ENCODE peak calls at places on chromosomes 7 and 10, in six cellular contexts. One of them, this sample, is unnamed.
A peak's percentile ranks its signal among the peaks of the same experiment; 100 is the strongest.

GRCh38 chr10:8544500-8544899 is 490.0 kb downstream of the GATA3 start:
- DNase-seq in spleen: no peak
- DNase-seq in iPS DF 6.9: no peak
- DNase-seq in right cardiac atrium: no peak
- DNase-seq in H7: no peak
- DNase-seq in OCI-LY7: no peak
- DNase-seq in this sample: no peak

GRCh38 chr7:40598915-40599314 is 464.1 kb downstream of the SUGCT start:
- DNase-seq in right cardiac atrium: no peak
- DNase-seq in spleen: no peak
- DNase-seq in H7: no peak
- DNase-seq in iPS DF 6.9: no peak
- DNase-seq in OCI-LY7: no peak
- DNase-seq in this sample: no peak

GRCh38 chr10:485776-486572 is 203.5 kb downstream of the DIP2C start:
- DNase-seq in iPS DF 6.9: no peak
- DNase-seq in right cardiac atrium: peak; percentile 64
- DNase-seq in H7: no peak
- DNase-seq in OCI-LY7: no peak
- DNase-seq in spleen: peak; percentile 40
- DNase-seq in this sample: no peak

GRCh38 chr10:33341638-33342037 is 7.2 kb upstream of the NRP1 start:
- DNase-seq in iPS DF 6.9: no peak
- DNase-seq in spleen: no peak
- DNase-seq in OCI-LY7: no peak
- DNase-seq in H7: no peak
- DNase-seq in right cardiac atrium: no peak
- DNase-seq in this sample: no peak

GRCh38 chr7:15515201-15515777 is 46.5 kb downstream of the AGMO start:
- DNase-seq in spleen: no peak
- DNase-seq in OCI-LY7: no peak
- DNase-seq in iPS DF 6.9: no peak
- DNase-seq in right cardiac atrium: no peak
- DNase-seq in H7: no peak
- DNase-seq in this sample: no peak

GRCh38 chr7:143003393-143004051 is 23.4 kb downstream of the OR9A2 start:
- DNase-seq in right cardiac atrium: no peak
- DNase-seq in spleen: no peak
- DNase-seq in H7: peak; percentile 27
- DNase-seq in OCI-LY7: peak; percentile 59
- DNase-seq in iPS DF 6.9: peak; percentile 13
- DNase-seq in this sample: peak; percentile 53

GRCh38 chr10:23558361-23558799 is 119.5 kb downstream of the OTUD1 start:
- DNase-seq in spleen: no peak
- DNase-seq in OCI-LY7: no peak
- DNase-seq in iPS DF 6.9: no peak
- DNase-seq in H7: no peak
- DNase-seq in right cardiac atrium: no peak
- DNase-seq in this sample: no peak

GRCh38 chr10:63716174-63716573 is 195.0 kb downstream of the REEP3 start:
- DNase-seq in OCI-LY7: no peak
- DNase-seq in spleen: no peak
- DNase-seq in iPS DF 6.9: no peak
- DNase-seq in H7: no peak
- DNase-seq in right cardiac atrium: no peak
- DNase-seq in this sample: no peak

GRCh38 chr10:8242295-8242872 is 187.9 kb downstream of the GATA3 start:
- DNase-seq in spleen: no peak
- DNase-seq in OCI-LY7: no peak
- DNase-seq in iPS DF 6.9: no peak
- DNase-seq in H7: no peak
- DNase-seq in right cardiac atrium: no peak
- DNase-seq in this sample: no peak

GRCh38 chr7:476736-477360 is 42.8 kb downstream of the PDGFA start:
- DNase-seq in H7: peak; percentile 57
- DNase-seq in spleen: peak; percentile 54
- DNase-seq in OCI-LY7: no peak
- DNase-seq in iPS DF 6.9: no peak
- DNase-seq in right cardiac atrium: peak; percentile 28
- DNase-seq in this sample: peak; percentile 14

GRCh38 chr7:411677-412312 is 107.9 kb downstream of the PDGFA start:
- DNase-seq in spleen: peak; percentile 63
- DNase-seq in H7: peak; percentile 46
- DNase-seq in iPS DF 6.9: no peak
- DNase-seq in OCI-LY7: no peak
- DNase-seq in right cardiac atrium: no peak
- DNase-seq in this sample: no peak

GRCh38 chr7:121397346-121397745 is 1.2 kb upstream of the FAM3C start:
- DNase-seq in iPS DF 6.9: no peak
- DNase-seq in H7: no peak
- DNase-seq in right cardiac atrium: no peak
- DNase-seq in spleen: no peak
- DNase-seq in OCI-LY7: no peak
- DNase-seq in this sample: no peak

GRCh38 chr10:133308431-133309110 is at the start of the genes TUBGCP2 and ZNF511:
- DNase-seq in spleen: peak; percentile 97
- DNase-seq in H7: peak; percentile 97
- DNase-seq in OCI-LY7: peak; percentile 91
- DNase-seq in right cardiac atrium: peak; percentile 95
- DNase-seq in iPS DF 6.9: peak; percentile 39
- DNase-seq in this sample: peak; percentile 95

GRCh38 chr7:159263430-159263829 is 118.8 kb upstream of the VIPR2 start:
- DNase-seq in iPS DF 6.9: no peak
- DNase-seq in H7: no peak
- DNase-seq in right cardiac atrium: no peak
- DNase-seq in spleen: no peak
- DNase-seq in OCI-LY7: no peak
- DNase-seq in this sample: no peak

GRCh38 chr10:83764681-83765080 is 374.6 kb upstream of the GHITM start:
- DNase-seq in iPS DF 6.9: no peak
- DNase-seq in H7: no peak
- DNase-seq in OCI-LY7: no peak
- DNase-seq in right cardiac atrium: no peak
- DNase-seq in spleen: no peak
- DNase-seq in this sample: no peak

GRCh38 chr10:69739561-69739960 is 62.1 kb upstream of the COL13A1 start:
- DNase-seq in iPS DF 6.9: no peak
- DNase-seq in OCI-LY7: no peak
- DNase-seq in right cardiac atrium: no peak
- DNase-seq in H7: no peak
- DNase-seq in spleen: no peak
- DNase-seq in this sample: no peak

GRCh38 chr10:111093741-111094380 is 17.0 kb downstream of the ADRA2A start:
- DNase-seq in spleen: no peak
- DNase-seq in OCI-LY7: no peak
- DNase-seq in H7: no peak
- DNase-seq in iPS DF 6.9: no peak
- DNase-seq in right cardiac atrium: no peak
- DNase-seq in this sample: no peak

GRCh38 chr10:30683496-30683895 is 53.9 kb upstream of the LYZL2 start:
- DNase-seq in right cardiac atrium: no peak
- DNase-seq in iPS DF 6.9: no peak
- DNase-seq in H7: no peak
- DNase-seq in OCI-LY7: no peak
- DNase-seq in spleen: no peak
- DNase-seq in this sample: no peak

GRCh38 chr7:112173214-112173905 is 32.8 kb downstream of the DOCK4 start:
- DNase-seq in iPS DF 6.9: no peak
- DNase-seq in OCI-LY7: no peak
- DNase-seq in spleen: no peak
- DNase-seq in H7: no peak
- DNase-seq in right cardiac atrium: no peak
- DNase-seq in this sample: no peak

GRCh38 chr10:114391599-114391998 is 12.7 kb downstream of the AFAP1L2 start:
- DNase-seq in OCI-LY7: no peak
- DNase-seq in spleen: no peak
- DNase-seq in H7: no peak
- DNase-seq in right cardiac atrium: no peak
- DNase-seq in iPS DF 6.9: no peak
- DNase-seq in this sample: no peak

GRCh38 chr7:11625669-11626068 is 206.3 kb downstream of the THSD7A start:
- DNase-seq in iPS DF 6.9: no peak
- DNase-seq in H7: peak; percentile 9
- DNase-seq in spleen: no peak
- DNase-seq in OCI-LY7: no peak
- DNase-seq in right cardiac atrium: peak; percentile 54
- DNase-seq in this sample: no peak

GRCh38 chr7:116138202-116138801 is 72.0 kb upstream of the TES start:
- DNase-seq in spleen: no peak
- DNase-seq in right cardiac atrium: no peak
- DNase-seq in H7: peak; percentile 13
- DNase-seq in OCI-LY7: peak; percentile 45
- DNase-seq in iPS DF 6.9: no peak
- DNase-seq in this sample: peak; percentile 44

GRCh38 chr7:74203157-74203556 is 6.6 kb upstream of the LAT2 start:
- DNase-seq in right cardiac atrium: peak; percentile 48
- DNase-seq in iPS DF 6.9: no peak
- DNase-seq in spleen: peak; percentile 44
- DNase-seq in H7: peak; percentile 59
- DNase-seq in OCI-LY7: no peak
- DNase-seq in this sample: peak; percentile 60

GRCh38 chr7:74207586-74207985 is 2.2 kb upstream of the LAT2 start:
- DNase-seq in spleen: peak; percentile 74
- DNase-seq in right cardiac atrium: peak; percentile 41
- DNase-seq in iPS DF 6.9: no peak
- DNase-seq in OCI-LY7: no peak
- DNase-seq in H7: peak; percentile 17
- DNase-seq in this sample: no peak

GRCh38 chr7:74203956-74204615 is 5.7 kb upstream of the LAT2 start:
- DNase-seq in iPS DF 6.9: no peak
- DNase-seq in right cardiac atrium: no peak
- DNase-seq in OCI-LY7: no peak
- DNase-seq in spleen: no peak
- DNase-seq in H7: no peak
- DNase-seq in this sample: no peak

GRCh38 chr7:74206589-74207120 is 3.2 kb upstream of the LAT2 start:
- DNase-seq in right cardiac atrium: peak; percentile 95
- DNase-seq in spleen: peak; percentile 96
- DNase-seq in iPS DF 6.9: peak; percentile 76
- DNase-seq in H7: peak; percentile 89
- DNase-seq in OCI-LY7: peak; percentile 80
- DNase-seq in this sample: peak; percentile 82
- H3K4me3 ChIP-seq in right cardiac atrium: no peak overlapping the region
- H3K4me3 ChIP-seq in spleen: peak overlapping the region; percentile 15
- H3K4me3 ChIP-seq in iPS DF 6.9: no peak overlapping the region
- H3K4me3 ChIP-seq in H7: no peak overlapping the region
- H3K4me3 ChIP-seq in OCI-LY7: no peak overlapping the region
- H3K4me3 ChIP-seq in this sample: no peak overlapping the region

GRCh38 chr7:107998150-107998549 is 4.8 kb downstream of the LAMB1 start:
- DNase-seq in right cardiac atrium: no peak
- DNase-seq in spleen: no peak
- DNase-seq in iPS DF 6.9: no peak
- DNase-seq in H7: no peak
- DNase-seq in OCI-LY7: no peak
- DNase-seq in this sample: no peak

GRCh38 chr7:107994366-107994765 is 8.6 kb downstream of the LAMB1 start:
- DNase-seq in iPS DF 6.9: no peak
- DNase-seq in spleen: no peak
- DNase-seq in right cardiac atrium: no peak
- DNase-seq in H7: no peak
- DNase-seq in OCI-LY7: no peak
- DNase-seq in this sample: no peak

GRCh38 chr7:107995184-107996071 is 7.5 kb downstream of the LAMB1 start:
- DNase-seq in iPS DF 6.9: peak; percentile 60
- DNase-seq in H7: peak; percentile 52
- DNase-seq in OCI-LY7: no peak
- DNase-seq in right cardiac atrium: peak; percentile 37
- DNase-seq in spleen: no peak
- DNase-seq in this sample: peak; percentile 82

GRCh38 chr7:107993879-107994278 is 9.1 kb downstream of the LAMB1 start:
- DNase-seq in iPS DF 6.9: no peak
- DNase-seq in spleen: no peak
- DNase-seq in OCI-LY7: no peak
- DNase-seq in right cardiac atrium: peak; percentile 63
- DNase-seq in H7: no peak
- DNase-seq in this sample: no peak

DNA sequence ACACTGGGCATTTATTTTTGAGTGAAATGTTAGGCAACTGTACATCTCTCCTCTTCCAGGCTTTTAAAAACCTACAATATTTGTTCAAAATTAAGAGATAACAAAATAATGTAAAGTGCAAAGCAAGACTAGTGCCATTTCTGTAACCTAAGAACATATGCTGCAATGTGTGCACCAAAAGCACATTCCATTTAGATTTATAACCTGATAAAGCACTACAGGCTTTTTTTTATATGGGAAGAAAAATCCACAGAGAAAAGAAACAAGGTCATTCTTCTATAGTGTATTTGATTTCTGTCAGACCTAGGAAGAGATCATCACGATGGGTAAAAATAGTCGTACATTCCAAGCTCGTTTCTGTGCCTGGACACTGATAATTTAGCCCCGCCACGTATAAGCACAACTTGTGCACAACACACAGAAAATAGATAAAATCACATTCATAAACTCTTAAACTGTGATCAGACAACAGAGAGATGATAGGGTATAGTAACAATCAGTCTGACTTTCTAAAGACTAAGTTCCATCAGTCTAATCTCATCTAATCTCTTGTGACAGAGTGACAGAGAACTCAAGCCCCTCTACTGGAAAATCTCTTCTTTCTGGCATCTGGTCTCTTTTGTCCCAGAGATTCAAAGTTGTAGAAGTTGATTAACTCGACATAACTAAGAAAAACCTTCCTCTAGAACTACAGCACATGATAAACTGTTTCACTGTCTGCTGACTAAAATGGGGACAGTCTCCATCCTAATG is 6.7 kb downstream of the LAMB1 start:
- DNase-seq in H7: no peak
- DNase-seq in OCI-LY7: no peak
- DNase-seq in spleen: no peak
- DNase-seq in right cardiac atrium: no peak
- DNase-seq in iPS DF 6.9: no peak
- DNase-seq in this sample: no peak
- H3K4me3 ChIP-seq in H7: no peak overlapping the region
- H3K4me3 ChIP-seq in OCI-LY7: no peak overlapping the region
- H3K4me3 ChIP-seq in spleen: no peak overlapping the region
- H3K4me3 ChIP-seq in right cardiac atrium: no peak overlapping the region
- H3K4me3 ChIP-seq in iPS DF 6.9: no peak overlapping the region
- H3K4me3 ChIP-seq in this sample: no peak overlapping the region

GRCh38 chr10:4061441-4061951 is 276.5 kb upstream of the KLF6 start:
- DNase-seq in H7: no peak
- DNase-seq in iPS DF 6.9: no peak
- DNase-seq in spleen: no peak
- DNase-seq in OCI-LY7: no peak
- DNase-seq in right cardiac atrium: peak; percentile 93
- DNase-seq in this sample: no peak
- H3K4me3 ChIP-seq in H7: no peak overlapping the region
- H3K4me3 ChIP-seq in iPS DF 6.9: no peak overlapping the region
- H3K4me3 ChIP-seq in spleen: no peak overlapping the region
- H3K4me3 ChIP-seq in OCI-LY7: no peak overlapping the region
- H3K4me3 ChIP-seq in right cardiac atrium: no peak overlapping the region
- H3K4me3 ChIP-seq in this sample: no peak overlapping the region

DNA sequence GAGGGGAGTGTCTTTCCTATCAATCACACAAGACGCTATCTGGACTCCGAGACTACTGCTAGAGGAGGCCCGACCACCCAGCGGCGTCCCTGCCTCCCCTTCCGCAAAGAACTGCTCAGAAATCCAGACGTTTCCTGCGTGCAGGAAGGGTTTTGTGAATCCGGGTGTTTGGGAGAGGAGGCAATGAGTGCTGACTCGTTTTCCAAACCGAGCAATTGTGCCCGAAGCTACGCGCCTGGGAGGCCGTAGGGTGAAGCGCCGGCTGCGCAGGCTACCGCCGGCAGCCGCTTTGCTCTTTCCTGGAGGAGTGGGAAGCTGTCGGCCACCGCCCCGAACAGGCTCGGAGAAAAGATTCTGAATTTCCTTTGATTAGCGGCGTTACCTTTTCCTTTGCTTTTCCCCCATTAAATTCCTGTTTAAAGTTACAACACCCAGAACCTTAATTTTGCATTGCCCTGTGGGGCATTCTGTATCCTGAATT is 5.3 kb downstream of the VAX1 start:
- DNase-seq in spleen: no peak
- DNase-seq in right cardiac atrium: no peak
- DNase-seq in OCI-LY7: no peak
- DNase-seq in iPS DF 6.9: no peak
- DNase-seq in H7: peak; percentile 75
- DNase-seq in this sample: no peak
- H3K4me3 ChIP-seq in spleen: no peak overlapping the region
- H3K4me3 ChIP-seq in right cardiac atrium: no peak overlapping the region
- H3K4me3 ChIP-seq in OCI-LY7: no peak overlapping the region
- H3K4me3 ChIP-seq in iPS DF 6.9: no peak overlapping the region
- H3K4me3 ChIP-seq in H7: no peak overlapping the region
- H3K4me3 ChIP-seq in this sample: no peak overlapping the region